ENCODE peak calls at places on chromosomes 4 and X, in five cellular contexts. M, Y, D, P and H are unnamed samples.

GRCh38 chrX:150566734-150567182 is 1.7 kb upstream of the MTM1 start:
- DNase-seq in M (peak), Y (no peak), D (no peak), P (no peak), H (no peak)

GRCh38 chrX:6071755-6072154 is 156.9 kb downstream of the NLGN4X start:
- DNase-seq in M (no peak), Y (no peak), D (no peak), P (no peak), H (no peak)

GRCh38 chrX:15441464-15441863 is 51.7 kb downstream of the PIR start:
- DNase-seq in M (no peak), Y (no peak), D (no peak), P (no peak), H (no peak)

GRCh38 chr4:10007772-10008171 is 13.5 kb downstream of the SLC2A9 start:
- DNase-seq in M (no peak), Y (no peak), D (no peak), P (no peak), H (no peak)

GRCh38 chrX:156008915-156009314 is 11.4 kb downstream of the IL9R start:
- DNase-seq in M (no peak), Y (no peak), D (no peak), P (no peak), H (no peak)

GRCh38 chr4:158071931-158072330 is 100.9 kb downstream of the GASK1B start:
- DNase-seq in M (no peak), Y (no peak), D (no peak), P (no peak), H (no peak)

GRCh38 chr4:186770446-186771175 is 47.0 kb upstream of the FAT1 start:
- DNase-seq in M (no peak), Y (peak), D (no peak), P (no peak), H (no peak)

GRCh38 chr4:2796261-2797187 is 3.6 kb downstream of the SH3BP2 start:
- DNase-seq in M (no peak), Y (peak), D (no peak), P (peak), H (no peak)